ENCODE peak calls at places on chromosomes 7 and 10, in ten cellular contexts. One of them, this sample, is unnamed.

GRCh38 chr7:82327898-82328297 is 115.7 kb downstream of the CACNA2D1 start:
- DNase-seq in neural progenitor cell: no peak
- DNase-seq in suprapubic skin: no peak
- DNase-seq in CD8-positive, alpha-beta memory T cell: no peak
- DNase-seq in cardiac muscle cell: no peak
- DNase-seq in Peyer's patch: no peak
- DNase-seq in heart left ventricle: no peak
- DNase-seq in left lung: no peak
- DNase-seq in upper lobe of left lung: no peak
- DNase-seq in CD4-positive, CD25-positive, alpha-beta regulatory T cell: no peak
- DNase-seq in this sample: no peak

GRCh38 chr10:34732926-34733325 is 82.2 kb downstream of the PARD3 start:
- DNase-seq in left lung: no peak
- DNase-seq in cardiac muscle cell: no peak
- DNase-seq in CD4-positive, CD25-positive, alpha-beta regulatory T cell: no peak
- DNase-seq in upper lobe of left lung: no peak
- DNase-seq in heart left ventricle: no peak
- DNase-seq in neural progenitor cell: peak; percentile 25
- DNase-seq in Peyer's patch: no peak
- DNase-seq in CD8-positive, alpha-beta memory T cell: no peak
- DNase-seq in suprapubic skin: no peak
- DNase-seq in this sample: no peak

GRCh38 chr7:2209146-2209960 is 23.4 kb downstream of the MAD1L1 start:
- DNase-seq in CD4-positive, CD25-positive, alpha-beta regulatory T cell: peak; percentile 15
- DNase-seq in heart left ventricle: peak; percentile 82
- DNase-seq in left lung: peak; percentile 83
- DNase-seq in cardiac muscle cell: peak; percentile 83
- DNase-seq in CD8-positive, alpha-beta memory T cell: peak; percentile 28
- DNase-seq in Peyer's patch: peak; percentile 70
- DNase-seq in suprapubic skin: no peak
- DNase-seq in upper lobe of left lung: peak; percentile 66
- DNase-seq in neural progenitor cell: peak; percentile 86
- DNase-seq in this sample: peak; percentile 41

GRCh38 chr10:78910886-78911285 is 157.9 kb upstream of the ZMIZ1 start:
- DNase-seq in suprapubic skin: no peak
- DNase-seq in Peyer's patch: peak; percentile 37
- DNase-seq in CD8-positive, alpha-beta memory T cell: no peak
- DNase-seq in cardiac muscle cell: no peak
- DNase-seq in heart left ventricle: no peak
- DNase-seq in CD4-positive, CD25-positive, alpha-beta regulatory T cell: no peak
- DNase-seq in left lung: no peak
- DNase-seq in upper lobe of left lung: peak; percentile 16
- DNase-seq in neural progenitor cell: no peak
- DNase-seq in this sample: no peak

GRCh38 chr7:46383605-46384004 is 462.5 kb upstream of the IGFBP3 start:
- DNase-seq in heart left ventricle: no peak
- DNase-seq in CD4-positive, CD25-positive, alpha-beta regulatory T cell: no peak
- DNase-seq in Peyer's patch: no peak
- DNase-seq in left lung: no peak
- DNase-seq in neural progenitor cell: no peak
- DNase-seq in upper lobe of left lung: no peak
- DNase-seq in CD8-positive, alpha-beta memory T cell: no peak
- DNase-seq in cardiac muscle cell: peak; percentile 60
- DNase-seq in suprapubic skin: no peak
- DNase-seq in this sample: no peak

GRCh38 chr7:112097524-112097923 is 108.7 kb downstream of the DOCK4 start:
- DNase-seq in heart left ventricle: no peak
- DNase-seq in upper lobe of left lung: no peak
- DNase-seq in CD8-positive, alpha-beta memory T cell: no peak
- DNase-seq in Peyer's patch: no peak
- DNase-seq in suprapubic skin: no peak
- DNase-seq in left lung: no peak
- DNase-seq in neural progenitor cell: no peak
- DNase-seq in cardiac muscle cell: no peak
- DNase-seq in CD4-positive, CD25-positive, alpha-beta regulatory T cell: no peak
- DNase-seq in this sample: no peak

GRCh38 chr7:150989456-150989855 is 1.4 kb upstream of the NOS3 start:
- DNase-seq in Peyer's patch: no peak
- DNase-seq in suprapubic skin: no peak
- DNase-seq in left lung: peak; percentile 55
- DNase-seq in heart left ventricle: peak; percentile 34
- DNase-seq in neural progenitor cell: no peak
- DNase-seq in CD4-positive, CD25-positive, alpha-beta regulatory T cell: no peak
- DNase-seq in upper lobe of left lung: no peak
- DNase-seq in CD8-positive, alpha-beta memory T cell: no peak
- DNase-seq in cardiac muscle cell: no peak
- DNase-seq in this sample: no peak

GRCh38 chr7:8149222-8149621 is 112.7 kb downstream of the ICA1 start:
- DNase-seq in heart left ventricle: no peak
- DNase-seq in CD8-positive, alpha-beta memory T cell: no peak
- DNase-seq in Peyer's patch: no peak
- DNase-seq in left lung: no peak
- DNase-seq in neural progenitor cell: no peak
- DNase-seq in suprapubic skin: no peak
- DNase-seq in upper lobe of left lung: peak; percentile 30
- DNase-seq in cardiac muscle cell: no peak
- DNase-seq in CD4-positive, CD25-positive, alpha-beta regulatory T cell: no peak
- DNase-seq in this sample: no peak

GRCh38 chr10:76205361-76205760 is 773.9 kb downstream of the LRMDA start:
- DNase-seq in neural progenitor cell: no peak
- DNase-seq in suprapubic skin: no peak
- DNase-seq in Peyer's patch: no peak
- DNase-seq in CD4-positive, CD25-positive, alpha-beta regulatory T cell: no peak
- DNase-seq in upper lobe of left lung: no peak
- DNase-seq in cardiac muscle cell: peak; percentile 50
- DNase-seq in CD8-positive, alpha-beta memory T cell: no peak
- DNase-seq in heart left ventricle: no peak
- DNase-seq in left lung: no peak
- DNase-seq in this sample: no peak

GRCh38 chr10:76206797-76207352 is 775.5 kb downstream of the LRMDA start:
- DNase-seq in heart left ventricle: no peak
- DNase-seq in upper lobe of left lung: no peak
- DNase-seq in left lung: no peak
- DNase-seq in CD4-positive, CD25-positive, alpha-beta regulatory T cell: no peak
- DNase-seq in CD8-positive, alpha-beta memory T cell: no peak
- DNase-seq in cardiac muscle cell: no peak
- DNase-seq in neural progenitor cell: no peak
- DNase-seq in suprapubic skin: no peak
- DNase-seq in Peyer's patch: no peak
- DNase-seq in this sample: no peak

GRCh38 chr10:76210241-76210640 is 778.8 kb downstream of the LRMDA start:
- DNase-seq in cardiac muscle cell: no peak
- DNase-seq in CD8-positive, alpha-beta memory T cell: no peak
- DNase-seq in left lung: no peak
- DNase-seq in upper lobe of left lung: no peak
- DNase-seq in heart left ventricle: no peak
- DNase-seq in Peyer's patch: no peak
- DNase-seq in CD4-positive, CD25-positive, alpha-beta regulatory T cell: no peak
- DNase-seq in suprapubic skin: no peak
- DNase-seq in neural progenitor cell: no peak
- DNase-seq in this sample: no peak

DNA sequence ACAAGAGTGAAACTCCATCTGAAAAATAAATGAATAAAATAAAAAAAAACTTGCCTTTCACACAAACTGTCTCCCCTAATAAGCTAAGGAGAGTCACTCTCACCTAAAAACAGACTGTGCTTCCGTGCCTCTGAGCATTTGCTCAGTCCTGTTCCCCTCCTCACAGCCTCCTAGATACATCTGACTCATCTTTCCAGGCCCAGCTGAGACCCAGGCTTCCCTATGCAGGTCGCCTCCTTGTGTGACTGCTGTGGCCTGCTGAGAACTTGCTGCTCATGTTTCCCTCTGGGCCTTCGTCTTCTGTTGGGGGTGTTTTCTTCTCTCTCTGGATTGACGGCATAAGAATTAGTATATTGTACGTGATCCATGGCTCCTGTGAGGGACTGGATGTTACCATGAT is 777.7 kb downstream of the LRMDA start:
- DNase-seq in upper lobe of left lung: no peak
- DNase-seq in suprapubic skin: no peak
- DNase-seq in left lung: no peak
- DNase-seq in CD8-positive, alpha-beta memory T cell: no peak
- DNase-seq in heart left ventricle: no peak
- DNase-seq in Peyer's patch: no peak
- DNase-seq in neural progenitor cell: no peak
- DNase-seq in cardiac muscle cell: no peak
- DNase-seq in CD4-positive, CD25-positive, alpha-beta regulatory T cell: no peak
- DNase-seq in this sample: no peak
- H3K4me1 ChIP-seq in upper lobe of left lung: no peaks in the 10 kb centered on the region
- H3K4me1 ChIP-seq in suprapubic skin: no peaks in the 10 kb centered on the region
- H3K4me1 ChIP-seq in left lung: no peaks in the 10 kb centered on the region
- H3K4me1 ChIP-seq in CD8-positive, alpha-beta memory T cell: no peaks in the 10 kb centered on the region
- H3K4me1 ChIP-seq in heart left ventricle: no peaks in the 10 kb centered on the region
- H3K4me1 ChIP-seq in Peyer's patch: no peaks in the 10 kb centered on the region
- H3K4me1 ChIP-seq in neural progenitor cell: no peaks in the 10 kb centered on the region
- H3K4me1 ChIP-seq in cardiac muscle cell: no peaks in the 10 kb centered on the region
- H3K4me1 ChIP-seq in CD4-positive, CD25-positive, alpha-beta regulatory T cell: no peaks in the 10 kb centered on the region
- H3K4me1 ChIP-seq in this sample: no peaks in the 10 kb centered on the region

DNA sequence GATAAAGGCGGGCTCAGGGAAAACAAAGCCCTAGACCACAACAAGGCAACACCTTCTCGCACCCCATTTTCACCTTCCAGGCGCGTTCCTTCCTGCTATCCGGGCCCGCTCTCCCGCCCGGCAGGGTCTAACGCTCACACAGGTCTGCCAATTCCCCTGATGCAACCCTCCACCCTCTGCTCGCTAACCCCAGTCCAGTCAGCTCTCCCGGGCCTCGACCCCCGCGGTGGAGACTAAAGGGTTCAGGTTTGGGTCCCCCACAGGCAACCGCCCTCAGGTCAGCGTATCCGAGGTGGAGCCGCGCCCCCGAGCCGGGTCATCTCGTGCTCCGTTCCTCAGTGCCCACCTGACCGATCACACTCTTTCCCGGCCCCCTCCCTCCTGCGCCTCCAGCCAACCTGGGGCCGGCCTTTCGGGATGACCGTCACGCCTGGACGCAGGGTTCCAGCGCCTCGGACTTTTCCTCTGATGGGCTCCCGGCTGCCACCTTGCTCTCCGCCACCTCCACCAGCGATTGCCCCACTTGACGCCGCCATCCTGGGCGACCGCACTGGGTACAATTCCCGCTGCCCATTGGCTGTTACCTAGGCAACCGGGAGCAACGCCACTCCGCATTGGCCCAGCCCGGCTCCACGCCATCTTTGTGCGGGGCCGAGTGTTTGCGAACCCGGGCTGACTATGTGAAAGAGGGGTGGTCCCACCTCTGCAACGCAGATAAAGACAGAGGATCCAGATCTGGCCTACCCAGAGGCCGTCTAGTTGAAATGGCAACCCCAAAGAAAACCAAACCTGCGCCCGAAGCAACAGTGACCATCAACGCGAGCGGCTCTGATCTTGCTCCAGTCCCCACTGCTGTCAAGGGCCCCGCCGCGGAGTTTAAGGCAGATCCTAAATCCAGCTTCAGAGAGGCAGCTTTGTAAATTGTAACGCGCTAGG is at the start of gene MORN4:
- DNase-seq in CD8-positive, alpha-beta memory T cell: peak; percentile 90
- DNase-seq in cardiac muscle cell: peak; percentile 94
- DNase-seq in left lung: peak; percentile 94
- DNase-seq in CD4-positive, CD25-positive, alpha-beta regulatory T cell: peak; percentile 88
- DNase-seq in neural progenitor cell: peak; percentile 96
- DNase-seq in heart left ventricle: peak; percentile 94
- DNase-seq in suprapubic skin: peak; percentile 98
- DNase-seq in Peyer's patch: peak; percentile 92
- DNase-seq in upper lobe of left lung: peak; percentile 94
- DNase-seq in this sample: peak; percentile 91
- H3K27ac ChIP-seq in CD8-positive, alpha-beta memory T cell: peak within 1 kb of the TSS; percentile 25
- H3K27ac ChIP-seq in cardiac muscle cell: peak within 1 kb of the TSS; percentile 83
- H3K27ac ChIP-seq in left lung: peak within 1 kb of the TSS; percentile 58
- H3K27ac ChIP-seq in CD4-positive, CD25-positive, alpha-beta regulatory T cell: no peak within 1 kb of the TSS
- H3K27ac ChIP-seq in neural progenitor cell: peak within 1 kb of the TSS; percentile 49
- H3K27ac ChIP-seq in heart left ventricle: peak within 1 kb of the TSS; percentile 39
- H3K27ac ChIP-seq in suprapubic skin: no peak within 1 kb of the TSS
- H3K27ac ChIP-seq in Peyer's patch: no peak within 1 kb of the TSS
- H3K27ac ChIP-seq in upper lobe of left lung: peak within 1 kb of the TSS; percentile 2
- H3K27ac ChIP-seq in this sample: peak within 1 kb of the TSS; percentile 50

DNA sequence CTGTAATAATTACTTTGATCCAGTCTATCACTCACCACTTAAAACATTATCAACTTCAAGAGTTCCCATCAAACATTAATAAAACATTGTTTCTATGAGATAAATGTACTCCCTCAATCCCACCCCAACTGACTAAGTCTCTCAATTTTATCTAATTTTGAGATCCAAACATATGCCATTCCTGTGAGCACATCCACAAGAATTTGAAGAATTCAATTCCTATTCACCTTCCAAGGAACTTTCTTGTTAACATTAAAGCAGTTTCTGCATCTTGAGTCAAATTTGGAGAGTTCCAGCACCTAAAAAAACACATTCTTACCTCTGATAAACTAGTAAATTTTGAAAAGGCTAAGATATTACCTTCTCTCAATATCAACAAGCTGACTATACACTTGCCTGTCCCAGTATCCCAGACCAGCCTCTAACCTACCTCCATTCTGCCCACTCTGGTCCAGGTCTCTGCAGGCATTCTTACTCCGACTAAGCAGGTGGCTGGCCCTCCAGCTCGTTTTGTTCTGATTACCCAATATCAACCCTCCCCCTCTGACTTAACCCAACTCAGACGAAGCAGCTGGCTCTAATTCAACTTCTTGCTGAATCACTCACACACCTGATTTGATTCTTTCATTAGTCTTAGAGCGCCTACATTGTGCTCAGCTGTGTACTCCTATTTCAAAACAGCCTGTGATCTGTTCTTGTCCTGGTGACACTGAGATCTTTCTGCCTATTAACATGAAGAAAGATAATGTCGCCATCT is 275.2 kb downstream of the IPMK start:
- DNase-seq in CD4-positive, CD25-positive, alpha-beta regulatory T cell: no peak
- DNase-seq in Peyer's patch: no peak
- DNase-seq in neural progenitor cell: peak; percentile 11
- DNase-seq in cardiac muscle cell: no peak
- DNase-seq in upper lobe of left lung: peak; percentile 21
- DNase-seq in left lung: no peak
- DNase-seq in heart left ventricle: no peak
- DNase-seq in suprapubic skin: no peak
- DNase-seq in CD8-positive, alpha-beta memory T cell: no peak
- DNase-seq in this sample: no peak
- H3K4me1 ChIP-seq in CD4-positive, CD25-positive, alpha-beta regulatory T cell: no peaks in the 10 kb centered on the region
- H3K4me1 ChIP-seq in Peyer's patch: no peaks in the 10 kb centered on the region
- H3K4me1 ChIP-seq in neural progenitor cell: peaks cover 5% of the 10 kb centered on the region
- H3K4me1 ChIP-seq in cardiac muscle cell: no peaks in the 10 kb centered on the region
- H3K4me1 ChIP-seq in upper lobe of left lung: no peaks in the 10 kb centered on the region
- H3K4me1 ChIP-seq in left lung: no peaks in the 10 kb centered on the region
- H3K4me1 ChIP-seq in heart left ventricle: no peaks in the 10 kb centered on the region
- H3K4me1 ChIP-seq in suprapubic skin: no peaks in the 10 kb centered on the region
- H3K4me1 ChIP-seq in CD8-positive, alpha-beta memory T cell: no peaks in the 10 kb centered on the region
- H3K4me1 ChIP-seq in this sample: no peaks in the 10 kb centered on the region

GRCh38 chr7:74464931-74465906 is 11.5 kb downstream of the GTF2IRD1 start:
- DNase-seq in heart left ventricle: no peak
- DNase-seq in suprapubic skin: no peak
- DNase-seq in cardiac muscle cell: no peak
- DNase-seq in CD4-positive, CD25-positive, alpha-beta regulatory T cell: no peak
- DNase-seq in Peyer's patch: no peak
- DNase-seq in neural progenitor cell: no peak
- DNase-seq in upper lobe of left lung: peak; percentile 58
- DNase-seq in left lung: no peak
- DNase-seq in CD8-positive, alpha-beta memory T cell: no peak
- DNase-seq in this sample: no peak

GRCh38 chr7:74462707-74463100 is 9.0 kb downstream of the GTF2IRD1 start:
- DNase-seq in left lung: no peak
- DNase-seq in upper lobe of left lung: no peak
- DNase-seq in CD8-positive, alpha-beta memory T cell: no peak
- DNase-seq in cardiac muscle cell: no peak
- DNase-seq in suprapubic skin: no peak
- DNase-seq in CD4-positive, CD25-positive, alpha-beta regulatory T cell: no peak
- DNase-seq in neural progenitor cell: no peak
- DNase-seq in Peyer's patch: no peak
- DNase-seq in heart left ventricle: no peak
- DNase-seq in this sample: no peak

GRCh38 chr7:74467876-74468275 is 14.2 kb downstream of the GTF2IRD1 start:
- DNase-seq in suprapubic skin: no peak
- DNase-seq in heart left ventricle: no peak
- DNase-seq in CD8-positive, alpha-beta memory T cell: no peak
- DNase-seq in CD4-positive, CD25-positive, alpha-beta regulatory T cell: no peak
- DNase-seq in Peyer's patch: no peak
- DNase-seq in upper lobe of left lung: no peak
- DNase-seq in cardiac muscle cell: no peak
- DNase-seq in neural progenitor cell: no peak
- DNase-seq in left lung: no peak
- DNase-seq in this sample: no peak

GRCh38 chr7:74461970-74462706 is 8.4 kb downstream of the GTF2IRD1 start:
- DNase-seq in left lung: no peak
- DNase-seq in CD8-positive, alpha-beta memory T cell: no peak
- DNase-seq in heart left ventricle: no peak
- DNase-seq in cardiac muscle cell: no peak
- DNase-seq in CD4-positive, CD25-positive, alpha-beta regulatory T cell: no peak
- DNase-seq in upper lobe of left lung: no peak
- DNase-seq in neural progenitor cell: no peak
- DNase-seq in suprapubic skin: no peak
- DNase-seq in Peyer's patch: no peak
- DNase-seq in this sample: no peak

DNA sequence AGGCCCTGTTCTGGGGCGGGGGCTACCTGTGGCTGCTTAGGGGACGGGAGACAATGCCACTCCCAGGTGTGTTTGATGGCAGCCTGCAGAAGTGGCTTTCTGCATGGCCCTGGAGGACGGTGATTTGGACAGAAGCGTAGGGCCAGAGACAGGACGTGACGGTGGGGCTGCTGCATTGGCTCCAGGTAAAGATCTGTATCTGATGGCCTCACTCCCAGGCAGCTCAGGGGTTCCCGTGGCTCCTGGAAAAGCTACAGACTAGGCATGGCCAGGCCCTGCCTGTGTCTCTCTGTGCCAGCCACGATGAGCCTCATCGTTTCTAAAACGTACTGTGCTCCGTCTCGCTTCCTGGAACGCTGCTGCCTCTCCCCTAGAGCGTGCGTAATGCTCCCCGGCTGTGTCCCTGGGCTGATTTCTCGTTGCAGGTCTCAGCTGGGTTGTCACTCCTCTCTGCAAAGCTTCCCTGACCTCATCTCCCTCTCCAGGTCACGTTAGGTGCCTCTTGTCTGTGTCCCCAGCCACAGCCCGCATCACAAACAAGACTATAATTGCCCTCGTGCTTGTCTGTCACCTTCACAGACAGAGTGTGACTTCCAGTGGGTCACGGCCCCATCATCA is 12.6 kb downstream of the GTF2IRD1 start:
- DNase-seq in Peyer's patch: no peak
- DNase-seq in suprapubic skin: no peak
- DNase-seq in CD4-positive, CD25-positive, alpha-beta regulatory T cell: no peak
- DNase-seq in left lung: no peak
- DNase-seq in neural progenitor cell: peak; percentile 43
- DNase-seq in CD8-positive, alpha-beta memory T cell: no peak
- DNase-seq in heart left ventricle: no peak
- DNase-seq in upper lobe of left lung: no peak
- DNase-seq in cardiac muscle cell: no peak
- DNase-seq in this sample: no peak
- H3K27ac ChIP-seq in Peyer's patch: peak overlapping the region; percentile 0
- H3K27ac ChIP-seq in suprapubic skin: peak overlapping the region; percentile 81
- H3K27ac ChIP-seq in CD4-positive, CD25-positive, alpha-beta regulatory T cell: no peak overlapping the region
- H3K27ac ChIP-seq in left lung: no peak overlapping the region
- H3K27ac ChIP-seq in neural progenitor cell: peak overlapping the region; percentile 2
- H3K27ac ChIP-seq in CD8-positive, alpha-beta memory T cell: no peak overlapping the region
- H3K27ac ChIP-seq in heart left ventricle: peak overlapping the region; percentile 70
- H3K27ac ChIP-seq in upper lobe of left lung: no peak overlapping the region
- H3K27ac ChIP-seq in cardiac muscle cell: peak overlapping the region; percentile 76
- H3K27ac ChIP-seq in this sample: no peak overlapping the region